ENCODE peak calls at places on chromosome 15, in nine cellular contexts. One of them, this sample, is unnamed.

GRCh38 chr15:88467935-88468528 is 524 bp downstream of the MRPS11 start:
- DNase-seq in heart left ventricle: no peak
- DNase-seq in astrocyte of the spinal cord: peak
- DNase-seq in OCI-LY7: peak
- DNase-seq in tibial artery: no peak
- DNase-seq in breast epithelium: no peak
- DNase-seq in mammary epithelial cell: no peak
- DNase-seq in spleen: no peak
- DNase-seq in A549: no peak
- DNase-seq in this sample: no peak

GRCh38 chr15:98525625-98526024 is 122.7 kb upstream of the IGF1R start:
- DNase-seq in tibial artery: no peak
- DNase-seq in breast epithelium: no peak
- DNase-seq in astrocyte of the spinal cord: no peak
- DNase-seq in spleen: no peak
- DNase-seq in A549: no peak
- DNase-seq in OCI-LY7: no peak
- DNase-seq in mammary epithelial cell: no peak
- DNase-seq in heart left ventricle: no peak
- DNase-seq in this sample: peak

GRCh38 chr15:53218996-53219580 is 429.0 kb upstream of the ONECUT1 start:
- DNase-seq in heart left ventricle: no peak
- DNase-seq in breast epithelium: no peak
- DNase-seq in astrocyte of the spinal cord: no peak
- DNase-seq in tibial artery: no peak
- DNase-seq in OCI-LY7: no peak
- DNase-seq in mammary epithelial cell: no peak
- DNase-seq in spleen: no peak
- DNase-seq in A549: no peak
- DNase-seq in this sample: no peak

GRCh38 chr15:89459271-89460038 is 36.9 kb downstream of the RHCG start:
- DNase-seq in astrocyte of the spinal cord: no peak
- DNase-seq in OCI-LY7: no peak
- DNase-seq in heart left ventricle: no peak
- DNase-seq in mammary epithelial cell: no peak
- DNase-seq in spleen: no peak
- DNase-seq in A549: no peak
- DNase-seq in tibial artery: no peak
- DNase-seq in breast epithelium: no peak
- DNase-seq in this sample: no peak

GRCh38 chr15:54312528-54312927 is 334.3 kb downstream of the UNC13C start:
- DNase-seq in breast epithelium: no peak
- DNase-seq in A549: no peak
- DNase-seq in tibial artery: no peak
- DNase-seq in astrocyte of the spinal cord: no peak
- DNase-seq in spleen: no peak
- DNase-seq in mammary epithelial cell: no peak
- DNase-seq in OCI-LY7: no peak
- DNase-seq in heart left ventricle: no peak
- DNase-seq in this sample: no peak

GRCh38 chr15:23690450-23690852 is 3.3 kb upstream of the NDN start:
- DNase-seq in astrocyte of the spinal cord: peak
- DNase-seq in breast epithelium: peak
- DNase-seq in heart left ventricle: peak
- DNase-seq in tibial artery: peak
- DNase-seq in A549: no peak
- DNase-seq in mammary epithelial cell: no peak
- DNase-seq in OCI-LY7: no peak
- DNase-seq in spleen: no peak
- DNase-seq in this sample: peak

GRCh38 chr15:48221885-48222284 is 15.8 kb downstream of the SLC12A1 start:
- DNase-seq in A549: no peak
- DNase-seq in heart left ventricle: no peak
- DNase-seq in spleen: no peak
- DNase-seq in mammary epithelial cell: no peak
- DNase-seq in breast epithelium: no peak
- DNase-seq in astrocyte of the spinal cord: peak
- DNase-seq in tibial artery: no peak
- DNase-seq in OCI-LY7: no peak
- DNase-seq in this sample: peak

GRCh38 chr15:90684281-90684680 is 32.9 kb upstream of the BLM start:
- DNase-seq in astrocyte of the spinal cord: no peak
- DNase-seq in tibial artery: no peak
- DNase-seq in mammary epithelial cell: no peak
- DNase-seq in spleen: no peak
- DNase-seq in A549: no peak
- DNase-seq in OCI-LY7: no peak
- DNase-seq in breast epithelium: no peak
- DNase-seq in heart left ventricle: no peak
- DNase-seq in this sample: no peak

GRCh38 chr15:69576035-69576526 is 123.5 kb downstream of the RPLP1 start:
- DNase-seq in astrocyte of the spinal cord: no peak
- DNase-seq in OCI-LY7: peak
- DNase-seq in spleen: peak
- DNase-seq in A549: peak
- DNase-seq in mammary epithelial cell: peak
- DNase-seq in breast epithelium: peak
- DNase-seq in heart left ventricle: peak
- DNase-seq in tibial artery: peak
- DNase-seq in this sample: no peak

GRCh38 chr15:34889486-34889885 is 80.1 kb downstream of the AQR start:
- DNase-seq in A549: no peak
- DNase-seq in tibial artery: no peak
- DNase-seq in OCI-LY7: no peak
- DNase-seq in mammary epithelial cell: peak
- DNase-seq in spleen: no peak
- DNase-seq in breast epithelium: no peak
- DNase-seq in heart left ventricle: no peak
- DNase-seq in astrocyte of the spinal cord: no peak
- DNase-seq in this sample: peak

GRCh38 chr15:39591141-39591895 is 10.4 kb downstream of the THBS1 start:
- DNase-seq in mammary epithelial cell: peak
- DNase-seq in OCI-LY7: no peak
- DNase-seq in heart left ventricle: no peak
- DNase-seq in breast epithelium: no peak
- DNase-seq in A549: no peak
- DNase-seq in astrocyte of the spinal cord: no peak
- DNase-seq in spleen: no peak
- DNase-seq in tibial artery: no peak
- DNase-seq in this sample: peak

GRCh38 chr15:39588531-39589192 is 7.8 kb downstream of the THBS1 start:
- DNase-seq in tibial artery: no peak
- DNase-seq in astrocyte of the spinal cord: peak
- DNase-seq in heart left ventricle: no peak
- DNase-seq in mammary epithelial cell: peak
- DNase-seq in spleen: no peak
- DNase-seq in breast epithelium: no peak
- DNase-seq in OCI-LY7: no peak
- DNase-seq in A549: no peak
- DNase-seq in this sample: no peak

GRCh38 chr15:39591896-39592315 is 11.0 kb downstream of the THBS1 start:
- DNase-seq in tibial artery: no peak
- DNase-seq in heart left ventricle: no peak
- DNase-seq in mammary epithelial cell: no peak
- DNase-seq in astrocyte of the spinal cord: peak
- DNase-seq in spleen: no peak
- DNase-seq in OCI-LY7: no peak
- DNase-seq in A549: no peak
- DNase-seq in breast epithelium: no peak
- DNase-seq in this sample: peak

GRCh38 chr15:39589193-39589814 is 8.4 kb downstream of the THBS1 start:
- DNase-seq in A549: no peak
- DNase-seq in spleen: no peak
- DNase-seq in mammary epithelial cell: peak
- DNase-seq in tibial artery: no peak
- DNase-seq in breast epithelium: no peak
- DNase-seq in astrocyte of the spinal cord: no peak
- DNase-seq in OCI-LY7: no peak
- DNase-seq in heart left ventricle: no peak
- DNase-seq in this sample: peak

DNA sequence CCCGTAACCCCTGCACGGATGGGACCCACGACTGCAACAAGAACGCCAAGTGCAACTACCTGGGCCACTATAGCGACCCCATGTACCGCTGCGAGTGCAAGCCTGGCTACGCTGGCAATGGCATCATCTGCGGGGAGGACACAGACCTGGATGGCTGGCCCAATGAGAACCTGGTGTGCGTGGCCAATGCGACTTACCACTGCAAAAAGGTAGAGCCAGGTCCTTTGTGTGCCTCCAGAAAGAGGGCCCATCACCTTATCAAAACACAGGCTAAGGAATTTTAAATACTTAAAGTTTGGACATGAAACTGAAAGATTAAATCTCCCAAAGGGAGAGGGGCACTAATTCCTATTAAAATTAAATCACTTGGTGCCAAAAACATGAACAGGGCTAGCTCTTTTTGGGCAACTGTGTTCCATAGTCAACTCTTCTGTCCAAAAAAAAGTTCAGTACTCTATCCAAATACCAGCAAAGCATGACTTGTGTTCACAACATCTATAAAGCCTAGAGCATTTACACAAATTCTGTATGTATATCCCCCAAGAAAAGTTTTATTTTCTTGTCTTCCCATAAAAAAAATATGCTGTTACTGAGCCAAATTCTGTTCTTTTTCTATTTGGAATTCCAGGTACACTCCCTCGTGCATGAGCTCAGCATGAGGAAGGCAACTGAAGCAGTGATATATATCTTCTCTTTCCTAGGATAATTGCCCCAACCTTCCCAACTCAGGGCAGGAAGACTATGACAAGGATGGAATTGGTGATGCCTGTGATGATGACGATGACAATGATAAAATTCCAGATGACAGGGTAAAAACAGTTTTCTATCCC is 9.2 kb downstream of the THBS1 start:
- DNase-seq in OCI-LY7: no peak
- DNase-seq in heart left ventricle: no peak
- DNase-seq in A549: no peak
- DNase-seq in astrocyte of the spinal cord: no peak
- DNase-seq in spleen: no peak
- DNase-seq in tibial artery: no peak
- DNase-seq in mammary epithelial cell: no peak
- DNase-seq in breast epithelium: no peak
- DNase-seq in this sample: peak
- H3K4me3 ChIP-seq in OCI-LY7: no peak
- H3K4me3 ChIP-seq in heart left ventricle: no peak
- H3K4me3 ChIP-seq in A549: no peak
- H3K4me3 ChIP-seq in astrocyte of the spinal cord: no peak
- H3K4me3 ChIP-seq in spleen: no peak
- H3K4me3 ChIP-seq in tibial artery: no peak
- H3K4me3 ChIP-seq in mammary epithelial cell: no peak
- H3K4me3 ChIP-seq in breast epithelium: no peak
- H3K4me3 ChIP-seq in this sample: no peak

GRCh38 chr15:63722144-63722543 is 111.6 kb downstream of the HERC1 start:
- DNase-seq in tibial artery: no peak
- DNase-seq in A549: no peak
- DNase-seq in mammary epithelial cell: no peak
- DNase-seq in spleen: no peak
- DNase-seq in heart left ventricle: no peak
- DNase-seq in OCI-LY7: no peak
- DNase-seq in breast epithelium: no peak
- DNase-seq in astrocyte of the spinal cord: no peak
- DNase-seq in this sample: no peak

GRCh38 chr15:63729115-63729884 is 104.4 kb downstream of the HERC1 start:
- DNase-seq in spleen: no peak
- DNase-seq in A549: no peak
- DNase-seq in OCI-LY7: no peak
- DNase-seq in heart left ventricle: no peak
- DNase-seq in tibial artery: no peak
- DNase-seq in astrocyte of the spinal cord: no peak
- DNase-seq in breast epithelium: no peak
- DNase-seq in mammary epithelial cell: no peak
- DNase-seq in this sample: no peak

GRCh38 chr15:63726491-63726890 is 107.3 kb downstream of the HERC1 start:
- DNase-seq in heart left ventricle: no peak
- DNase-seq in mammary epithelial cell: no peak
- DNase-seq in OCI-LY7: no peak
- DNase-seq in breast epithelium: no peak
- DNase-seq in tibial artery: no peak
- DNase-seq in astrocyte of the spinal cord: peak
- DNase-seq in spleen: no peak
- DNase-seq in A549: no peak
- DNase-seq in this sample: no peak

GRCh38 chr15:63727542-63727941 is 106.2 kb downstream of the HERC1 start:
- DNase-seq in heart left ventricle: no peak
- DNase-seq in A549: no peak
- DNase-seq in mammary epithelial cell: no peak
- DNase-seq in astrocyte of the spinal cord: no peak
- DNase-seq in spleen: no peak
- DNase-seq in breast epithelium: no peak
- DNase-seq in tibial artery: no peak
- DNase-seq in OCI-LY7: no peak
- DNase-seq in this sample: no peak

GRCh38 chr15:63724760-63725159 is 109.0 kb downstream of the HERC1 start:
- DNase-seq in astrocyte of the spinal cord: no peak
- DNase-seq in OCI-LY7: no peak
- DNase-seq in A549: no peak
- DNase-seq in heart left ventricle: no peak
- DNase-seq in tibial artery: no peak
- DNase-seq in breast epithelium: no peak
- DNase-seq in mammary epithelial cell: no peak
- DNase-seq in spleen: no peak
- DNase-seq in this sample: no peak
- TF ChIP-seq CTCF in astrocyte of the spinal cord: no peak
- TF ChIP-seq CTCF in OCI-LY7: no peak
- TF ChIP-seq CTCF in A549: no peak
- TF ChIP-seq CTCF in heart left ventricle: no peak
- TF ChIP-seq CTCF in tibial artery: no peak
- TF ChIP-seq CTCF in breast epithelium: no peak
- TF ChIP-seq CTCF in mammary epithelial cell: no peak
- TF ChIP-seq CTCF in spleen: no peak
- TF ChIP-seq CTCF in this sample: no peak

GRCh38 chr15:79075256-79075655 is 15.3 kb downstream of the RASGRF1 start:
- DNase-seq in A549: no peak
- DNase-seq in breast epithelium: no peak
- DNase-seq in spleen: peak
- DNase-seq in OCI-LY7: no peak
- DNase-seq in mammary epithelial cell: no peak
- DNase-seq in heart left ventricle: no peak
- DNase-seq in tibial artery: no peak
- DNase-seq in astrocyte of the spinal cord: no peak
- DNase-seq in this sample: no peak
- H3K4me3 ChIP-seq in A549: no peak
- H3K4me3 ChIP-seq in breast epithelium: no peak
- H3K4me3 ChIP-seq in spleen: no peak
- H3K4me3 ChIP-seq in OCI-LY7: no peak
- H3K4me3 ChIP-seq in mammary epithelial cell: no peak
- H3K4me3 ChIP-seq in heart left ventricle: no peak
- H3K4me3 ChIP-seq in tibial artery: no peak
- H3K4me3 ChIP-seq in astrocyte of the spinal cord: no peak
- H3K4me3 ChIP-seq in this sample: no peak

DNA sequence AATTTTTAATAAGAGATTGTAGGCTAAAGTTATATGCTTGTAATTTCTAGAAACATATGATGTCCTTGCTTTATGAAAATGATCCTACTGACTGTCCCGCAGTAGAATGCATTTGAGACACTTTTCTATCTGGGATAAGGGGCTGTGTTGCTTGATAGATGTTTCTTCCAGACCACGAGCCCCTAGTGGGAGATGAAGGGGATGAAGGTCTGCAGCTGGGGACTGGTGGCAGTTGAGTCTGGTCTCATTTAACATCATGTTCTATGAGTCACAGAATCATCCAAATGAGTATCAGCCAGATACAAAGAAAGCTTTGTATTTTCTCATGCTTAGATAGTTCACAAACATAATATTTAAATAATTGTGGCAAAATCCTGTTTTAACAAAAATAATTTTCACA is 84.3 kb upstream of the PRTG start:
- DNase-seq in OCI-LY7: no peak
- DNase-seq in mammary epithelial cell: peak
- DNase-seq in A549: no peak
- DNase-seq in tibial artery: no peak
- DNase-seq in breast epithelium: no peak
- DNase-seq in astrocyte of the spinal cord: no peak
- DNase-seq in heart left ventricle: no peak
- DNase-seq in spleen: no peak
- DNase-seq in this sample: peak
- TF ChIP-seq CTCF in OCI-LY7: no peak
- TF ChIP-seq CTCF in mammary epithelial cell: no peak
- TF ChIP-seq CTCF in A549: no peak
- TF ChIP-seq CTCF in tibial artery: no peak
- TF ChIP-seq CTCF in breast epithelium: no peak
- TF ChIP-seq CTCF in astrocyte of the spinal cord: peak
- TF ChIP-seq CTCF in heart left ventricle: no peak
- TF ChIP-seq CTCF in spleen: no peak
- TF ChIP-seq CTCF in this sample: no peak